ENCODE peak calls at places on chromosomes 12 and 14, in ten cellular contexts. E, H, J, F, D, W, P, S, C and R are unnamed samples.

GRCh38 chr12:58575281-58575680 is 345.0 kb downstream of the LRIG3 start:
- DNase-seq in F (peak; percentile 33), S (no peak), E (peak; percentile 63), D (no peak), C (no peak), P (no peak), J (no peak), H (peak; percentile 94), W (peak; percentile 90), R (peak; percentile 59)

GRCh38 chr14:63764620-63765139 is 36.8 kb upstream of the SGPP1 start:
- DNase-seq in C (no peak), D (no peak), E (peak; percentile 11), H (no peak), J (no peak), F (no peak), S (no peak), P (no peak), W (no peak), R (no peak)

GRCh38 chr12:123571343-123571813 is 13.0 kb upstream of the TMED2 start:
- DNase-seq in J (peak; percentile 56), C (peak; percentile 49), D (peak; percentile 77), S (no peak), E (peak; percentile 89), F (no peak), H (peak; percentile 72), W (peak; percentile 89), P (no peak), R (peak; percentile 68)

GRCh38 chr14:65243766-65244442 is 141.6 kb upstream of the MAX start:
- DNase-seq in P (no peak), E (no peak), F (no peak), S (peak; percentile 60), C (no peak), H (peak; percentile 36), W (peak; percentile 52), D (no peak), J (no peak), R (no peak)

GRCh38 chr14:24398298-24398942 is 383 bp upstream of the NYNRIN start:
- DNase-seq in C (peak; percentile 73), S (no peak), E (no peak), W (no peak), F (no peak), J (no peak), P (no peak), H (no peak), D (peak; percentile 85), R (peak; percentile 49)

GRCh38 chr12:113996026-113996425 is 29.9 kb upstream of the RBM19 start:
- DNase-seq in S (no peak), D (peak; percentile 70), F (no peak), E (no peak), P (no peak), W (no peak), C (no peak), H (no peak), J (no peak), R (no peak)

GRCh38 chr12:70576341-70577282 is 60.6 kb downstream of the PTPRB start:
- DNase-seq in H (peak; percentile 85), D (peak; percentile 92), F (peak; percentile 66), S (peak; percentile 71), W (peak; percentile 90), P (peak; percentile 7), E (peak; percentile 85), C (peak; percentile 53), J (peak; percentile 62), R (peak; percentile 81)

GRCh38 chr12:98188649-98189048 is 326.7 kb upstream of the TMPO start:
- DNase-seq in H (no peak), F (peak; percentile 21), S (no peak), P (no peak), W (peak; percentile 0), C (no peak), J (no peak), E (peak; percentile 14), D (no peak), R (peak; percentile 10)

GRCh38 chr12:40016960-40017359 is 88.9 kb downstream of the SLC2A13 start:
- DNase-seq in F (no peak), P (no peak), D (no peak), H (peak; percentile 89), S (no peak), W (peak; percentile 38), J (no peak), C (no peak), E (peak; percentile 98), R (peak; percentile 11)

GRCh38 chr14:104443391-104444158 is 136.0 kb upstream of the C14orf180 start:
- DNase-seq in H (no peak), W (no peak), F (no peak), E (no peak), C (peak; percentile 63), P (no peak), D (peak; percentile 72), J (no peak), S (no peak), R (no peak)

GRCh38 chr12:63913929-63914328 is 69.4 kb downstream of the SRGAP1 start:
- DNase-seq in W (no peak), P (no peak), F (no peak), D (no peak), S (no peak), H (no peak), C (no peak), J (no peak), E (no peak), R (no peak)

GRCh38 chr12:77062396-77062795 is 3.0 kb downstream of the E2F7 start:
- DNase-seq in P (no peak), J (no peak), H (no peak), E (peak; percentile 68), C (no peak), F (no peak), W (no peak), S (no peak), D (no peak), R (no peak)

GRCh38 chr12:51820721-51821422 is 27.6 kb downstream of the FIGNL2 start:
- DNase-seq in J (no peak), F (no peak), D (peak; percentile 84), S (no peak), E (no peak), W (peak; percentile 86), P (no peak), H (peak; percentile 60), C (peak; percentile 97), R (peak; percentile 63)

GRCh38 chr12:3033538-3033865 is 43.7 kb upstream of the TSPAN9 start:
- DNase-seq in W (no peak), P (no peak), D (no peak), C (no peak), F (no peak), E (no peak), H (no peak), J (no peak), S (no peak), R (no peak)

GRCh38 chr14:88242426-88242825 is 80.6 kb downstream of the KCNK10 start:
- DNase-seq in P (no peak), W (no peak), J (no peak), S (no peak), H (no peak), D (no peak), C (no peak), F (no peak), E (no peak), R (no peak)

GRCh38 chr12:77855548-77855947 is 24.9 kb downstream of the NAV3 start:
- DNase-seq in F (no peak), P (no peak), H (peak; percentile 2), E (no peak), J (no peak), D (no peak), C (peak; percentile 1), S (no peak), W (no peak), R (peak; percentile 9)

GRCh38 chr12:5000204-5000603 is 43.5 kb upstream of the KCNA5 start:
- DNase-seq in H (no peak), W (no peak), F (no peak), E (no peak), S (no peak), J (no peak), P (no peak), C (no peak), D (no peak), R (no peak)

GRCh38 chr14:100222219-100223093 is 16.5 kb upstream of the YY1 start:
- DNase-seq in H (no peak), F (no peak), C (no peak), W (no peak), E (no peak), J (no peak), D (peak; percentile 38), P (no peak), S (no peak), R (no peak)

DNA sequence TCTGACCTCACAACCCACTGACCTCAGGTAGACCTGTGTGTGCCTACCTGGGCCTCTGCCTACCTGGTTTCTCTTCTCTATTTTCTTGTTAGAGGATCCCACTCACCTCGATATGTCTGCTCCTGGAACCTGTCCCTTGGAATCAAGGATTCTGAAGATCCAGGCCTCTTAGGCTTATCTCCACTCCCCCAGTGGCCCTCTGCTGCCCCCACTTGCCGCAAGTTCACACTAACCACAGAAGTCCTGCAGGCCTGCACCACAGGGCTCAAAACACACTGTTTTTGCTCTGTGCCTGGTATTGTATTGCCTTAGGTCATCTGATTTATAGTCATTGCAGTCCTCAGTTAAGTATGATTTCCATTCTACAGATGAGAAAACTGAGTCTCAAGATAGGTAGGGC is 15.3 kb upstream of the NRXN3 start:
- DNase-seq in P (no peak), C (no peak), S (no peak), W (no peak), J (no peak), H (no peak), D (peak; percentile 61), E (no peak), F (no peak), R (no peak)
- H2AFZ ChIP-seq in P (no peak overlapping the region), C (no peak overlapping the region), S (no peak overlapping the region), W (no peak overlapping the region), J (no peak overlapping the region), H (no peak overlapping the region), D (no peak overlapping the region), E (no peak overlapping the region), F (no peak overlapping the region), R (no peak overlapping the region)

GRCh38 chr12:57222286-57223190 is 5.9 kb downstream of the NXPH4 start:
- DNase-seq in W (no peak), S (no peak), J (no peak), D (peak; percentile 47), C (no peak), E (no peak), H (no peak), F (no peak), P (no peak), R (no peak)
- H3K4me2 ChIP-seq in W (no peak overlapping the region), S (no peak overlapping the region), J (no peak overlapping the region), D (peak overlapping the region; percentile 76), C (no peak overlapping the region), E (no peak overlapping the region), H (no peak overlapping the region), F (no peak overlapping the region), P (no peak overlapping the region), R (no peak overlapping the region)

DNA sequence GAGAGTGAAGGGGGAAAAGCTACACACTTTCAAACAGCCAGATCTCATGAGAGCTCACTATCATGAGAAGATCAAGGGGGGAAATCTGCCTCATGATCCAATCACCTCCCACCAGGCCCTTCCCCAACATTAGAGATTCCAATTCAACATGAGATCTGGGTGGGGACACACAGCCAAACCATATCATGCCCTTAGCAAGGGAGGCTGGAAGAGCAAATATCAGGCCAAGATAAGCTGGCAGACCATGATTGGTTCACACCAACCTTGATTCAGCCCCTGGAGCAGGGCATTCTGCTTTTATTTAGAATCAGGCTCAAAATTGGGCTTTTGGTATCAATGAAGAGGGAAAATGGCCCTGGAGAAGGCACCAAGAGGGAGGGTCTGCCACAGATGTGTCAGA is 137.4 kb downstream of the PRKCH start:
- DNase-seq in H (no peak), P (no peak), F (no peak), W (no peak), S (no peak), C (no peak), J (no peak), D (no peak), E (no peak), R (no peak)
- H2AFZ ChIP-seq in H (no peak overlapping the region), P (no peak overlapping the region), F (no peak overlapping the region), W (no peak overlapping the region), S (no peak overlapping the region), C (no peak overlapping the region), J (no peak overlapping the region), D (no peak overlapping the region), E (no peak overlapping the region), R (no peak overlapping the region)

GRCh38 chr14:101496779-101497420 is 64.4 kb upstream of the DIO3 start:
- DNase-seq in W (no peak), F (no peak), H (no peak), J (no peak), C (no peak), E (no peak), S (no peak), D (no peak), P (no peak), R (no peak)
- H3K4me2 ChIP-seq in W (no peak overlapping the region), F (no peak overlapping the region), H (no peak overlapping the region), J (no peak overlapping the region), C (no peak overlapping the region), E (no peak overlapping the region), S (no peak overlapping the region), D (peak overlapping the region; percentile 20), P (no peak overlapping the region), R (no peak overlapping the region)